ENCODE peak calls at places on chromosomes 3 and 15, in four cellular contexts. E, Q, S and N are unnamed samples.

GRCh38 chr3:62003833-62004232 is 369.5 kb downstream of the FEZF2 start:
- DNase-seq in S (no peak), E (no peak), Q (no peak), N (no peak)

GRCh38 chr15:59062985-59063384 is 42.0 kb upstream of the CCNB2 start:
- DNase-seq in E (no peak), Q (no peak), S (no peak), N (no peak)

GRCh38 chr3:23811117-23811487 is 5.3 kb downstream of the UBE2E1 start:
- DNase-seq in E (no peak), Q (no peak), S (no peak), N (no peak)

GRCh38 chr3:57179580-57180410 is 14.6 kb upstream of the IL17RD start:
- DNase-seq in E (peak), Q (peak), S (no peak), N (peak)

GRCh38 chr3:43453981-43454380 is 167.6 kb downstream of the SNRK start:
- DNase-seq in E (no peak), Q (no peak), S (no peak), N (no peak)

GRCh38 chr15:74212494-74212893 is 9.9 kb upstream of the STRA6 start:
- DNase-seq in S (no peak), Q (peak), E (no peak), N (peak)

GRCh38 chr3:183906234-183906921 is 21.7 kb upstream of the PARL start:
- DNase-seq in E (no peak), Q (no peak), S (no peak), N (no peak)

GRCh38 chr15:69723404-69724097 is 270.9 kb downstream of the RPLP1 start:
- DNase-seq in Q (no peak), S (no peak), E (no peak), N (no peak)

GRCh38 chr3:122496529-122496928 is 18.2 kb downstream of the KPNA1 start:
- DNase-seq in S (no peak), E (no peak), Q (no peak), N (no peak)

GRCh38 chr3:41710646-41711388 is 251.1 kb downstream of the ULK4 start:
- DNase-seq in Q (no peak), S (no peak), E (peak), N (no peak)

GRCh38 chr3:12060139-12060831 is 56.1 kb downstream of the SYN2 start:
- DNase-seq in E (no peak), S (no peak), Q (no peak), N (no peak)

GRCh38 chr3:12058408-12058807 is 54.2 kb downstream of the SYN2 start:
- DNase-seq in S (no peak), Q (no peak), E (no peak), N (no peak)

GRCh38 chr3:12062605-12063004 is 58.4 kb downstream of the SYN2 start:
- DNase-seq in E (no peak), Q (no peak), S (no peak), N (no peak)
- TF ChIP-seq CTCF in E (no peak), Q (no peak), S (no peak), N (no peak)

GRCh38 chr15:40955141-40955903 is 2.1 kb downstream of the CHAC1 start:
- DNase-seq in S (no peak), Q (no peak), E (no peak), N (no peak)

GRCh38 chr15:40953713-40954074 is 423 bp downstream of the CHAC1 start:
- DNase-seq in S (no peak), E (no peak), Q (no peak), N (no peak)

GRCh38 chr15:40951764-40952163 is 1.5 kb upstream of the CHAC1 start:
- DNase-seq in S (no peak), E (no peak), Q (no peak), N (no peak)

GRCh38 chr15:40952301-40952900 is 870 bp upstream of the CHAC1 start:
- DNase-seq in S (no peak), Q (no peak), E (no peak), N (no peak)

DNA sequence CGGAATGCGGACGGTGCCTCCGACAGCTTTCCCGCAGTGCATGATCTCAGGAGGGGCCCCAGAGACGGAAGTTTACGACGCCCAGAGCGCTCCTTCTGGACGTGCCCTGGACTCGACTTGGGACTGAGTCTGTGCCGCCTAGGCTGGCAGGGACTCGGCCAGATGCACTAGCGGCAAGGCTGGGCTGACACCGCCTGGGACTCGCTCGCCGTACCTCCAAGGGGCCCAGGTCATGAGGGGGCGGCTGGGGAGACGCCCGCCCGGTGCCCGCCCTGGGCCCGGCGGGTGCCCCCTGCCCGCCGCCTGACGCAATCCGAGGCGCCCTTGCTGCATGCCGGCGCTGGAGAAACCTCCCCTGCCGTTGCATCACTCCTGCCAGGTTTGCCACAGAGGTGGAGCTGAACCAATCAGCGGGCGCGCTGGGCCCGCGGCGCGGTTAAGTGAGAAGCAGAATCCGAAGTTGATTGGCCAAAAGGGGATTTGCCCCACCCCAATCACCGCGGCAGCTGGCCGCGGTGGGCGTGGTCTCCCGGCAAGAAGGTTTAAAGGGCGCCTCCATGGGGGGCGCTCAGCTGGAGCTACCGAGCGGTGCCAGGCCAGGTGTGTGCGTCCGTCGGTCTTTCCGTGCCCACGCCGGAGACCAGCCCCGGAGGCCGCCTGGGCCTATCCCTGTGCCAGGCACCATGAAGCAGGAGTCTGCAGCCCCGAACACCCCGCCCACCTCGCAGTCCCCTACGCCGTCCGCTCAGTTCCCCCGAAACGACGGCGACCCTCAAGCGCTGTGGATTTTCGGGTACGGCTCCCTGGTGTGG is at the start of gene CHAC1:
- DNase-seq in Q (peak), S (peak), E (peak), N (peak)
- TF ChIP-seq CTCF in Q (no peak), S (no peak), E (no peak), N (no peak)

DNA sequence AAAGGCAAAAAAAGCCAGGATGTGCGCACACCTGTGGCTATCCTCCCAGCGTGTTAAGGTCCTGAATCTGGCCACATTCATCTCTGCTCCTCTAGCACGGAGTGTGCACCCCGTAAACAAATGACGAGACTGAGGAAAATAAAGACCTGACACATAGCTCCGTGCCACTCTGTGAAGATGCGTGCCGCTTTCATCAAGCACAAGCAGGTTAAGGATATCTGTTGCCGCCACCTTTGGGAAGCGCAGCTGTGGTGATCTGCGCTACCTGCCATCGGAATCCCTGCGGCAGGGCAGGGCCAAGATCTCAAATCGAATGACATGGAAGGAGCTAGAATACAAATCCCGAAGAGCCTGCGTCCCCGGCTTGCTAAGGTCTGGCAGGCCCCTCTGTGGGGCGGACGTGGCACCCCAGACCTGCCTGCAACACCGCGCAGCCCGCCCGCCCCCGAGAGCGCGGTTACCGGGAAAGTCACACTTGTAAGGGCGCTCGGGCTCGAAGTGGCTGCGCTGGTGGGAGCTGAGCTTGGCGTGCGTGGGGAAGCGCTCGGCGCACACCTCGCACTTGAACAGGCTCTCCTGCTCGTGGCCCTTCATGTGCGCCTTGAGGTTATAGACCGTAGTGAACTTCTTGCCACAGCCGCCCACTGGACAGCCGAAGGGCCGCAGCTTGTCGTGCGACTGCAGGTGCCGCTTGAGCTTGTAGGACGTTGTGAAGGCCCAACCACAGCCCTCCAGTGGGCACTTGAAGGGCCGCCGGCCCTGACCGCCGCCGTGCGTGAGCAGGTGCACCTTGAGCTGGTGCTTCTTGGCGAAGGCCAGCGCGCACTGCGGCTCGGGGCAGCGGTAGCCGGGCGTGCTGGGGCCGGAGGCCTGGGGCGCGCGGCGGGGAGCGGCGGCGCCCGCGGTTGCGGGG is 937 bp downstream of the ZXDC start:
- DNase-seq in Q (peak), E (no peak), S (peak), N (peak)
- TF ChIP-seq CTCF in Q (no peak), E (no peak), S (no peak), N (no peak)

GRCh38 chr3:152695810-152696209 is 139.1 kb upstream of the P2RY1 start:
- DNase-seq in E (no peak), S (no peak), Q (no peak), N (no peak)
- TF ChIP-seq CTCF in E (no peak), S (no peak), Q (no peak), N (no peak)

GRCh38 chr3:138326866-138327595 is 2.6 kb downstream of the NME9 start:
- DNase-seq in E (no peak), S (no peak), Q (no peak), N (no peak)
- TF ChIP-seq CTCF in E (no peak), S (no peak), Q (no peak), N (no peak)

GRCh38 chr3:40524222-40524570 is 564 bp upstream of the ZNF621 start:
- DNase-seq in S (no peak), Q (no peak), E (no peak), N (no peak)
- TF ChIP-seq CTCF in S (no peak), Q (no peak), E (no peak), N (no peak)

GRCh38 chr3:194941360-194941955 is 255.8 kb downstream of the FAM43A start:
- DNase-seq in E (no peak), S (no peak), Q (no peak), N (no peak)
- TF ChIP-seq CTCF in E (no peak), S (no peak), Q (no peak), N (no peak)

GRCh38 chr3:2765002-2765579 is 345.1 kb downstream of the IL5RA start:
- DNase-seq in S (no peak), E (no peak), Q (peak), N (no peak)
- TF ChIP-seq CTCF in S (no peak), E (no peak), Q (no peak), N (no peak)

GRCh38 chr15:83745771-83746170 is 91.8 kb downstream of the ADAMTSL3 start:
- DNase-seq in Q (no peak), E (no peak), S (no peak), N (no peak)
- TF ChIP-seq CTCF in Q (no peak), E (no peak), S (no peak), N (no peak)